ENCODE peak calls at places on chromosomes 4 and X, in ten cellular contexts. One of them, this sample, is unnamed.

GRCh38 chr4:78937837-78938236 is 1.4 kb downstream of the PAQR3 start:
- DNase-seq in BJ: no peak
- DNase-seq in WERI-Rb-1: no peak
- DNase-seq in tibial artery: no peak
- DNase-seq in brain microvascular endothelial cell: no peak
- DNase-seq in endodermal cell: no peak
- DNase-seq in breast epithelium: no peak
- DNase-seq in AG09309: no peak
- DNase-seq in astrocyte of the spinal cord: no peak
- DNase-seq in foreskin fibroblast: peak; percentile 44
- DNase-seq in this sample: no peak

GRCh38 chr4:168421671-168422070 is 58.6 kb downstream of the DDX60L start:
- DNase-seq in BJ: no peak
- DNase-seq in WERI-Rb-1: no peak
- DNase-seq in tibial artery: no peak
- DNase-seq in brain microvascular endothelial cell: peak; percentile 72
- DNase-seq in endodermal cell: no peak
- DNase-seq in breast epithelium: no peak
- DNase-seq in AG09309: no peak
- DNase-seq in astrocyte of the spinal cord: peak; percentile 39
- DNase-seq in foreskin fibroblast: peak; percentile 38
- DNase-seq in this sample: no peak

GRCh38 chr4:143581331-143581961 is 67.9 kb downstream of the SMARCA5 start:
- DNase-seq in BJ: no peak
- DNase-seq in WERI-Rb-1: peak; percentile 68
- DNase-seq in tibial artery: no peak
- DNase-seq in brain microvascular endothelial cell: no peak
- DNase-seq in endodermal cell: peak; percentile 85
- DNase-seq in breast epithelium: no peak
- DNase-seq in AG09309: no peak
- DNase-seq in astrocyte of the spinal cord: no peak
- DNase-seq in foreskin fibroblast: no peak
- DNase-seq in this sample: no peak

GRCh38 chrX:66110112-66110511 is 53.9 kb upstream of the HEPH start:
- DNase-seq in BJ: no peak
- DNase-seq in WERI-Rb-1: no peak
- DNase-seq in tibial artery: no peak
- DNase-seq in brain microvascular endothelial cell: no peak
- DNase-seq in endodermal cell: peak; percentile 36
- DNase-seq in breast epithelium: no peak
- DNase-seq in AG09309: peak; percentile 0
- DNase-seq in astrocyte of the spinal cord: no peak
- DNase-seq in foreskin fibroblast: peak; percentile 2
- DNase-seq in this sample: peak; percentile 3

GRCh38 chrX:136121788-136122187 is 25.5 kb upstream of the FHL1 start:
- DNase-seq in BJ: no peak
- DNase-seq in WERI-Rb-1: no peak
- DNase-seq in tibial artery: peak; percentile 67
- DNase-seq in brain microvascular endothelial cell: no peak
- DNase-seq in endodermal cell: no peak
- DNase-seq in breast epithelium: no peak
- DNase-seq in AG09309: no peak
- DNase-seq in astrocyte of the spinal cord: peak; percentile 5
- DNase-seq in foreskin fibroblast: no peak
- DNase-seq in this sample: no peak

GRCh38 chr4:125388653-125389052 is 73.9 kb downstream of the FAT4 start:
- DNase-seq in BJ: peak; percentile 17
- DNase-seq in WERI-Rb-1: no peak
- DNase-seq in tibial artery: no peak
- DNase-seq in brain microvascular endothelial cell: peak; percentile 87
- DNase-seq in endodermal cell: no peak
- DNase-seq in breast epithelium: no peak
- DNase-seq in AG09309: no peak
- DNase-seq in astrocyte of the spinal cord: peak; percentile 72
- DNase-seq in foreskin fibroblast: peak; percentile 77
- DNase-seq in this sample: no peak

GRCh38 chr4:88985088-88985779 is 71.8 kb downstream of the FAM13A start:
- DNase-seq in BJ: peak; percentile 18
- DNase-seq in WERI-Rb-1: no peak
- DNase-seq in tibial artery: no peak
- DNase-seq in brain microvascular endothelial cell: peak; percentile 40
- DNase-seq in endodermal cell: no peak
- DNase-seq in breast epithelium: no peak
- DNase-seq in AG09309: peak; percentile 55
- DNase-seq in astrocyte of the spinal cord: peak; percentile 58
- DNase-seq in foreskin fibroblast: peak; percentile 94
- DNase-seq in this sample: no peak

GRCh38 chrX:106730385-106730784 is 3.9 kb downstream of the RNF128 start:
- DNase-seq in BJ: no peak
- DNase-seq in WERI-Rb-1: no peak
- DNase-seq in tibial artery: no peak
- DNase-seq in brain microvascular endothelial cell: no peak
- DNase-seq in endodermal cell: no peak
- DNase-seq in breast epithelium: no peak
- DNase-seq in AG09309: no peak
- DNase-seq in astrocyte of the spinal cord: no peak
- DNase-seq in foreskin fibroblast: no peak
- DNase-seq in this sample: no peak

GRCh38 chr4:3352918-3353594 is 60.2 kb downstream of the RGS12 start:
- DNase-seq in BJ: no peak
- DNase-seq in WERI-Rb-1: no peak
- DNase-seq in tibial artery: no peak
- DNase-seq in brain microvascular endothelial cell: no peak
- DNase-seq in endodermal cell: no peak
- DNase-seq in breast epithelium: no peak
- DNase-seq in AG09309: no peak
- DNase-seq in astrocyte of the spinal cord: no peak
- DNase-seq in foreskin fibroblast: no peak
- DNase-seq in this sample: no peak

GRCh38 chr4:15702941-15703403 is at the start of gene BST1:
- DNase-seq in BJ: no peak
- DNase-seq in WERI-Rb-1: no peak
- DNase-seq in tibial artery: peak; percentile 82
- DNase-seq in brain microvascular endothelial cell: peak; percentile 71
- DNase-seq in endodermal cell: peak; percentile 76
- DNase-seq in breast epithelium: peak; percentile 56
- DNase-seq in AG09309: no peak
- DNase-seq in astrocyte of the spinal cord: peak; percentile 68
- DNase-seq in foreskin fibroblast: peak; percentile 74
- DNase-seq in this sample: peak; percentile 64

GRCh38 chr4:69986663-69987062 is 9.1 kb upstream of the STATH start:
- DNase-seq in BJ: no peak
- DNase-seq in WERI-Rb-1: no peak
- DNase-seq in tibial artery: no peak
- DNase-seq in brain microvascular endothelial cell: no peak
- DNase-seq in endodermal cell: no peak
- DNase-seq in breast epithelium: no peak
- DNase-seq in AG09309: no peak
- DNase-seq in astrocyte of the spinal cord: no peak
- DNase-seq in foreskin fibroblast: no peak
- DNase-seq in this sample: no peak

GRCh38 chr4:70849277-70849676 is 9.6 kb upstream of the GRSF1 start:
- DNase-seq in BJ: no peak
- DNase-seq in WERI-Rb-1: no peak
- DNase-seq in tibial artery: no peak
- DNase-seq in brain microvascular endothelial cell: no peak
- DNase-seq in endodermal cell: no peak
- DNase-seq in breast epithelium: no peak
- DNase-seq in AG09309: no peak
- DNase-seq in astrocyte of the spinal cord: no peak
- DNase-seq in foreskin fibroblast: no peak
- DNase-seq in this sample: no peak

GRCh38 chr4:75634281-75634680 is 4.0 kb upstream of the CDKL2 start:
- DNase-seq in BJ: no peak
- DNase-seq in WERI-Rb-1: no peak
- DNase-seq in tibial artery: no peak
- DNase-seq in brain microvascular endothelial cell: no peak
- DNase-seq in endodermal cell: no peak
- DNase-seq in breast epithelium: no peak
- DNase-seq in AG09309: no peak
- DNase-seq in astrocyte of the spinal cord: peak; percentile 22
- DNase-seq in foreskin fibroblast: peak; percentile 45
- DNase-seq in this sample: no peak

GRCh38 chr4:89226665-89227572 is 80.7 kb downstream of the GPRIN3 start:
- DNase-seq in BJ: no peak
- DNase-seq in WERI-Rb-1: peak; percentile 91
- DNase-seq in tibial artery: peak; percentile 76
- DNase-seq in brain microvascular endothelial cell: peak; percentile 80
- DNase-seq in endodermal cell: peak; percentile 95
- DNase-seq in breast epithelium: peak; percentile 72
- DNase-seq in AG09309: peak; percentile 31
- DNase-seq in astrocyte of the spinal cord: peak; percentile 76
- DNase-seq in foreskin fibroblast: peak; percentile 82
- DNase-seq in this sample: peak; percentile 61

GRCh38 chr4:85058551-85058950 is 92.1 kb upstream of the WDFY3 start:
- DNase-seq in BJ: no peak
- DNase-seq in WERI-Rb-1: no peak
- DNase-seq in tibial artery: no peak
- DNase-seq in brain microvascular endothelial cell: no peak
- DNase-seq in endodermal cell: no peak
- DNase-seq in breast epithelium: no peak
- DNase-seq in AG09309: no peak
- DNase-seq in astrocyte of the spinal cord: no peak
- DNase-seq in foreskin fibroblast: peak; percentile 24
- DNase-seq in this sample: no peak

GRCh38 chrX:2701600-2701999 is 10.5 kb downstream of the CD99 start:
- DNase-seq in BJ: no peak
- DNase-seq in WERI-Rb-1: peak; percentile 41
- DNase-seq in tibial artery: no peak
- DNase-seq in brain microvascular endothelial cell: no peak
- DNase-seq in endodermal cell: no peak
- DNase-seq in breast epithelium: no peak
- DNase-seq in AG09309: no peak
- DNase-seq in astrocyte of the spinal cord: no peak
- DNase-seq in foreskin fibroblast: no peak
- DNase-seq in this sample: no peak

GRCh38 chr4:74167585-74167984 is 9.7 kb downstream of the MTHFD2L start:
- DNase-seq in BJ: no peak
- DNase-seq in WERI-Rb-1: no peak
- DNase-seq in tibial artery: no peak
- DNase-seq in brain microvascular endothelial cell: no peak
- DNase-seq in endodermal cell: no peak
- DNase-seq in breast epithelium: no peak
- DNase-seq in AG09309: no peak
- DNase-seq in astrocyte of the spinal cord: no peak
- DNase-seq in foreskin fibroblast: no peak
- DNase-seq in this sample: no peak
- TF ChIP-seq CTCF in BJ: no peak
- TF ChIP-seq CTCF in WERI-Rb-1: no peak
- TF ChIP-seq CTCF in tibial artery: no peak
- TF ChIP-seq CTCF in brain microvascular endothelial cell: no peak
- TF ChIP-seq CTCF in endodermal cell: no peak
- TF ChIP-seq CTCF in breast epithelium: no peak
- TF ChIP-seq CTCF in AG09309: no peak
- TF ChIP-seq CTCF in astrocyte of the spinal cord: no peak
- TF ChIP-seq CTCF in foreskin fibroblast: no peak
- TF ChIP-seq CTCF in this sample: no peak

GRCh38 chr4:23232987-23233386 is 540.2 kb downstream of the GBA3 start:
- DNase-seq in BJ: no peak
- DNase-seq in WERI-Rb-1: no peak
- DNase-seq in tibial artery: no peak
- DNase-seq in brain microvascular endothelial cell: no peak
- DNase-seq in endodermal cell: no peak
- DNase-seq in breast epithelium: no peak
- DNase-seq in AG09309: no peak
- DNase-seq in astrocyte of the spinal cord: no peak
- DNase-seq in foreskin fibroblast: peak; percentile 23
- DNase-seq in this sample: no peak
- TF ChIP-seq CTCF in BJ: no peak
- TF ChIP-seq CTCF in WERI-Rb-1: no peak
- TF ChIP-seq CTCF in tibial artery: no peak
- TF ChIP-seq CTCF in brain microvascular endothelial cell: no peak
- TF ChIP-seq CTCF in endodermal cell: no peak
- TF ChIP-seq CTCF in breast epithelium: no peak
- TF ChIP-seq CTCF in AG09309: no peak
- TF ChIP-seq CTCF in astrocyte of the spinal cord: no peak
- TF ChIP-seq CTCF in foreskin fibroblast: no peak
- TF ChIP-seq CTCF in this sample: no peak

DNA sequence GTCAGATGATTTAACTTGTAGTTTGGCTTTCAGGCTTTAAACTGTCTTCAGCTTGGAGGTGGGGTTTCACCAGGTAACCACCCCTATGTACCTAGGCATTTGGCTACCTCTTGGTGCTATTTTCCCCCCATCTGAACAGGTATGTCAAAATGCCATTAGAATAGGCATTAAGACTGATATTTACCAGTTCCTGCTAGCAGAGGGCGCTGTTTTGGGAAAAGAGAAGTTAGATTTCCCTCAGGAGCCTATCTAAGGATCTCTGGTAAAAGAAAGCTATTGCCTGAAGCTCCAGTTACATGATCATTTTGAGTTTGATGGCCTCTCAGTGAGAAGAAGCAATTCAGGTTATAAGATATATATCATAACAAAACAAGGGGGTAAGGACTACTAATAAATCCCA is 879.1 kb downstream of the SH3BGRL start:
- DNase-seq in BJ: no peak
- DNase-seq in WERI-Rb-1: no peak
- DNase-seq in tibial artery: no peak
- DNase-seq in brain microvascular endothelial cell: no peak
- DNase-seq in endodermal cell: peak; percentile 52
- DNase-seq in breast epithelium: no peak
- DNase-seq in AG09309: no peak
- DNase-seq in astrocyte of the spinal cord: no peak
- DNase-seq in foreskin fibroblast: no peak
- DNase-seq in this sample: no peak
- TF ChIP-seq CTCF in BJ: no peak
- TF ChIP-seq CTCF in WERI-Rb-1: peak; percentile 27
- TF ChIP-seq CTCF in tibial artery: no peak
- TF ChIP-seq CTCF in brain microvascular endothelial cell: no peak
- TF ChIP-seq CTCF in endodermal cell: peak; percentile 24
- TF ChIP-seq CTCF in breast epithelium: no peak
- TF ChIP-seq CTCF in AG09309: no peak
- TF ChIP-seq CTCF in astrocyte of the spinal cord: no peak
- TF ChIP-seq CTCF in foreskin fibroblast: no peak
- TF ChIP-seq CTCF in this sample: no peak

GRCh38 chr4:165013691-165014090 is 18.1 kb upstream of the TRIM60 start:
- DNase-seq in BJ: no peak
- DNase-seq in WERI-Rb-1: no peak
- DNase-seq in tibial artery: no peak
- DNase-seq in brain microvascular endothelial cell: no peak
- DNase-seq in endodermal cell: no peak
- DNase-seq in breast epithelium: no peak
- DNase-seq in AG09309: no peak
- DNase-seq in astrocyte of the spinal cord: no peak
- DNase-seq in foreskin fibroblast: no peak
- DNase-seq in this sample: no peak

GRCh38 chr4:165010991-165011390 is 20.8 kb upstream of the TRIM60 start:
- DNase-seq in BJ: no peak
- DNase-seq in WERI-Rb-1: no peak
- DNase-seq in tibial artery: no peak
- DNase-seq in brain microvascular endothelial cell: no peak
- DNase-seq in endodermal cell: no peak
- DNase-seq in breast epithelium: no peak
- DNase-seq in AG09309: no peak
- DNase-seq in astrocyte of the spinal cord: no peak
- DNase-seq in foreskin fibroblast: no peak
- DNase-seq in this sample: no peak

GRCh38 chr4:165011403-165011802 is 20.4 kb upstream of the TRIM60 start:
- DNase-seq in BJ: no peak
- DNase-seq in WERI-Rb-1: no peak
- DNase-seq in tibial artery: no peak
- DNase-seq in brain microvascular endothelial cell: no peak
- DNase-seq in endodermal cell: no peak
- DNase-seq in breast epithelium: no peak
- DNase-seq in AG09309: no peak
- DNase-seq in astrocyte of the spinal cord: no peak
- DNase-seq in foreskin fibroblast: no peak
- DNase-seq in this sample: no peak

GRCh38 chr4:165016971-165017370 is 14.8 kb upstream of the TRIM60 start:
- DNase-seq in BJ: no peak
- DNase-seq in WERI-Rb-1: peak; percentile 61
- DNase-seq in tibial artery: no peak
- DNase-seq in brain microvascular endothelial cell: no peak
- DNase-seq in endodermal cell: peak; percentile 90
- DNase-seq in breast epithelium: no peak
- DNase-seq in AG09309: no peak
- DNase-seq in astrocyte of the spinal cord: no peak
- DNase-seq in foreskin fibroblast: no peak
- DNase-seq in this sample: no peak
- TF ChIP-seq CTCF in BJ: peak; percentile 19
- TF ChIP-seq CTCF in WERI-Rb-1: peak; percentile 61
- TF ChIP-seq CTCF in tibial artery: no peak
- TF ChIP-seq CTCF in brain microvascular endothelial cell: peak; percentile 42
- TF ChIP-seq CTCF in endodermal cell: peak; percentile 76
- TF ChIP-seq CTCF in breast epithelium: no peak
- TF ChIP-seq CTCF in AG09309: peak; percentile 12
- TF ChIP-seq CTCF in astrocyte of the spinal cord: no peak
- TF ChIP-seq CTCF in foreskin fibroblast: peak; percentile 18
- TF ChIP-seq CTCF in this sample: no peak

This sample was measured in GM20000.